ENCODE peak calls at places on chromosomes 7 and 10, in ten cellular contexts. Z, L, D, E, G, I, F, K, T and O are unnamed samples.

GRCh38 chr10:120996456-120997053 is 145.4 kb downstream of the WDR11 start:
- DNase-seq in Z (no peak), L (no peak), D (no peak), E (no peak), G (no peak), I (no peak), F (no peak), K (no peak), T (no peak), O (no peak)

GRCh38 chr10:124354411-124355382 is 64.0 kb downstream of the OAT start:
- DNase-seq in Z (no peak), L (peak), D (peak), E (peak), G (peak), I (peak), F (peak), K (no peak), T (no peak), O (peak)

GRCh38 chr10:132511692-132512442 is 25.7 kb upstream of the INPP5A start:
- DNase-seq in Z (no peak), L (no peak), D (no peak), E (no peak), G (no peak), I (no peak), F (no peak), K (no peak), T (no peak), O (no peak)

GRCh38 chr10:3919676-3920308 is 134.8 kb upstream of the KLF6 start:
- DNase-seq in Z (no peak), L (no peak), D (no peak), E (no peak), G (no peak), I (no peak), F (no peak), K (no peak), T (no peak), O (no peak)

GRCh38 chr10:133007360-133007858 is 65.0 kb upstream of the CFAP46 start:
- DNase-seq in Z (no peak), L (no peak), D (no peak), E (no peak), G (no peak), I (no peak), F (no peak), K (no peak), T (no peak), O (no peak)

GRCh38 chr10:102632394-102633062 is 11.8 kb upstream of the TRIM8 start:
- DNase-seq in Z (no peak), L (no peak), D (no peak), E (no peak), G (no peak), I (peak), F (no peak), K (no peak), T (no peak), O (no peak)

GRCh38 chr10:5043716-5044115 is 40.1 kb upstream of the AKR1C2 start:
- DNase-seq in Z (no peak), L (peak), D (no peak), E (peak), G (no peak), I (no peak), F (no peak), K (no peak), T (peak), O (no peak)

GRCh38 chr7:119720541-119720940 is 552.4 kb upstream of the KCND2 start:
- DNase-seq in Z (peak), L (no peak), D (peak), E (peak), G (no peak), I (peak), F (no peak), K (peak), T (no peak), O (no peak)

GRCh38 chr7:95472521-95473160 is 13.1 kb upstream of the ASB4 start:
- DNase-seq in Z (no peak), L (no peak), D (no peak), E (peak), G (no peak), I (no peak), F (no peak), K (peak), T (no peak), O (no peak)

GRCh38 chr10:97858001-97858439 is 8.4 kb downstream of the GOLGA7B start:
- DNase-seq in Z (no peak), L (no peak), D (no peak), E (no peak), G (no peak), I (no peak), F (no peak), K (no peak), T (peak), O (peak)

GRCh38 chr10:62424026-62424425 is 49.9 kb downstream of the ZNF365 start:
- DNase-seq in Z (no peak), L (no peak), D (no peak), E (peak), G (no peak), I (no peak), F (no peak), K (no peak), T (no peak), O (no peak)

GRCh38 chr7:110296321-110296720 is 794.6 kb upstream of the LRRN3 start:
- DNase-seq in Z (no peak), L (no peak), D (no peak), E (no peak), G (no peak), I (no peak), F (no peak), K (no peak), T (no peak), O (no peak)

GRCh38 chr10:127346604-127347003 is 150.2 kb upstream of the INSYN2A start:
- DNase-seq in Z (no peak), L (no peak), D (no peak), E (no peak), G (no peak), I (no peak), F (no peak), K (no peak), T (no peak), O (no peak)

GRCh38 chr10:10796774-10797415 is 220.8 kb upstream of the CELF2 start:
- DNase-seq in Z (no peak), L (no peak), D (no peak), E (peak), G (no peak), I (peak), F (no peak), K (peak), T (peak), O (no peak)

GRCh38 chr7:129343099-129343700 is 91.0 kb upstream of the STRIP2 start:
- DNase-seq in Z (no peak), L (no peak), D (peak), E (peak), G (no peak), I (peak), F (peak), K (peak), T (peak), O (no peak)

GRCh38 chr7:33485746-33486491 is 356.6 kb downstream of the BBS9 start:
- DNase-seq in Z (no peak), L (no peak), D (no peak), E (peak), G (no peak), I (peak), F (no peak), K (peak), T (no peak), O (no peak)

GRCh38 chr7:72446131-72446530 is 34.0 kb upstream of the CALN1 start:
- DNase-seq in Z (no peak), L (no peak), D (no peak), E (no peak), G (no peak), I (no peak), F (no peak), K (no peak), T (no peak), O (no peak)

GRCh38 chr7:94642838-94643653 is 12.9 kb downstream of the SGCE start:
- DNase-seq in Z (no peak), L (no peak), D (no peak), E (no peak), G (no peak), I (no peak), F (no peak), K (peak), T (no peak), O (no peak)

GRCh38 chr10:31702954-31703353 is 225.7 kb downstream of the ARHGAP12 start:
- DNase-seq in Z (no peak), L (no peak), D (no peak), E (no peak), G (no peak), I (no peak), F (no peak), K (no peak), T (no peak), O (no peak)

GRCh38 chr7:117216436-117217069 is 106.3 kb downstream of the WNT2 start:
- DNase-seq in Z (no peak), L (no peak), D (no peak), E (no peak), G (no peak), I (no peak), F (no peak), K (no peak), T (no peak), O (no peak)

GRCh38 chr7:48298779-48299178 is 127.5 kb downstream of the ABCA13 start:
- DNase-seq in Z (no peak), L (no peak), D (peak), E (peak), G (no peak), I (peak), F (peak), K (peak), T (no peak), O (no peak)

GRCh38 chr10:31939797-31940708 is 11.4 kb upstream of the ARHGAP12 start:
- DNase-seq in Z (no peak), L (no peak), D (no peak), E (peak), G (no peak), I (peak), F (no peak), K (peak), T (peak), O (no peak)

GRCh38 chr10:91570220-91570619 is 62.7 kb downstream of the PPP1R3C start:
- DNase-seq in Z (no peak), L (no peak), D (no peak), E (no peak), G (no peak), I (no peak), F (no peak), K (no peak), T (no peak), O (no peak)

GRCh38 chr7:113338297-113338696 is 219.9 kb upstream of the SMIM30 start:
- DNase-seq in Z (no peak), L (no peak), D (no peak), E (no peak), G (no peak), I (no peak), F (no peak), K (no peak), T (no peak), O (no peak)

GRCh38 chr7:128120116-128120515 is 88.9 kb upstream of the LRRC4 start:
- DNase-seq in Z (no peak), L (no peak), D (no peak), E (no peak), G (no peak), I (no peak), F (no peak), K (no peak), T (no peak), O (no peak)

GRCh38 chr7:117212969-117213877 is 109.6 kb downstream of the WNT2 start:
- DNase-seq in Z (no peak), L (peak), D (peak), E (peak), G (peak), I (peak), F (peak), K (peak), T (no peak), O (peak)

GRCh38 chr7:66352071-66352470 is 146.9 kb downstream of the TPST1 start:
- DNase-seq in Z (no peak), L (no peak), D (no peak), E (peak), G (no peak), I (peak), F (no peak), K (peak), T (no peak), O (no peak)

GRCh38 chr10:71522438-71523144 is 125.9 kb downstream of the CDH23 start:
- DNase-seq in Z (no peak), L (no peak), D (no peak), E (no peak), G (no peak), I (no peak), F (no peak), K (no peak), T (peak), O (peak)

GRCh38 chr7:101216860-101217387 is 457 bp downstream of the PLOD3 start:
- DNase-seq in Z (no peak), L (no peak), D (no peak), E (no peak), G (no peak), I (no peak), F (no peak), K (peak), T (no peak), O (no peak)

GRCh38 chr7:44172803-44173424 is 16.3 kb downstream of the GCK start:
- DNase-seq in Z (no peak), L (no peak), D (no peak), E (no peak), G (no peak), I (no peak), F (no peak), K (no peak), T (no peak), O (no peak)

GRCh38 chr10:11344081-11344480 is 267.4 kb downstream of the USP6NL start:
- DNase-seq in Z (no peak), L (no peak), D (no peak), E (no peak), G (no peak), I (no peak), F (no peak), K (no peak), T (no peak), O (no peak)

GRCh38 chr10:71006497-71006896 is 118.1 kb upstream of the PCBD1 start:
- DNase-seq in Z (no peak), L (no peak), D (no peak), E (no peak), G (no peak), I (no peak), F (no peak), K (no peak), T (no peak), O (no peak)

GRCh38 chr7:24052572-24053223 is 231.3 kb upstream of the NPY start:
- DNase-seq in Z (peak), L (no peak), D (no peak), E (peak), G (no peak), I (peak), F (no peak), K (peak), T (peak), O (no peak)

GRCh38 chr10:80660736-80661135 is 123.0 kb downstream of the SH2D4B start:
- DNase-seq in Z (no peak), L (peak), D (no peak), E (no peak), G (no peak), I (no peak), F (no peak), K (no peak), T (no peak), O (no peak)

GRCh38 chr7:134679006-134679405 is 32.4 kb downstream of the BPGM start:
- DNase-seq in Z (no peak), L (no peak), D (no peak), E (no peak), G (no peak), I (no peak), F (no peak), K (no peak), T (no peak), O (no peak)

GRCh38 chr10:133151528-133151927 is 8.5 kb upstream of the KNDC1 start:
- DNase-seq in Z (no peak), L (no peak), D (no peak), E (no peak), G (no peak), I (no peak), F (no peak), K (no peak), T (no peak), O (peak)

DNA sequence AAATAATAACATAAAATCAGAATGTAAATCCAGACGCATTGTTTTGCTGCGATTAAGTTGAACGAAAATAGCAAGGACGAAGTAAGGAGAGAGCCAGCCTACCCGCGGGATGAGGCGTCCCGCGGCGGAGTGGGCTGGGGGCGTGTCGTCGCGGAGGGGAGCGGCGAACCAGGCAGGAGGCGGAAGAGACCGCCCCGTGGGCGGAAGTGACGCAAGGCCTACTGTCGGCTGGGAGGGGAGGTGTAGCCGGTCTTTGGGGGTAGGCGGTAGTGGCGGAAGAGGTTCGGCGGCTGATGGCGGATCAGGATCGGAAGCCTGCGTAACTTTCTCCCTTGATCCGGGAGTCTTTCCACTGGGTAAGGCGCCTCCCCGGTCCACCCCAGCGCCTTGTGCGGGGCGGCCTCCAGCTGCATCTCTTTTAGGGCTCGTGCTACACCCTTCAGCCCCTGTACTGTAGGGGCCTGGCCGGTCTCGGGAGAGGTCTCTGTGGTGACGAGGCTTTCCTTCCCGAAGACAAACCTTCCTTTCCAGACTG is at the start of gene TAX1BP1:
- DNase-seq in Z (peak), L (peak), D (peak), E (peak), G (peak), I (peak), F (peak), K (peak), T (peak), O (peak)
- H3K4me3 ChIP-seq in Z (peak), L (peak), D (peak), E (peak), G (peak), I (peak), F (peak), K (peak), T (peak), O (peak)

DNA sequence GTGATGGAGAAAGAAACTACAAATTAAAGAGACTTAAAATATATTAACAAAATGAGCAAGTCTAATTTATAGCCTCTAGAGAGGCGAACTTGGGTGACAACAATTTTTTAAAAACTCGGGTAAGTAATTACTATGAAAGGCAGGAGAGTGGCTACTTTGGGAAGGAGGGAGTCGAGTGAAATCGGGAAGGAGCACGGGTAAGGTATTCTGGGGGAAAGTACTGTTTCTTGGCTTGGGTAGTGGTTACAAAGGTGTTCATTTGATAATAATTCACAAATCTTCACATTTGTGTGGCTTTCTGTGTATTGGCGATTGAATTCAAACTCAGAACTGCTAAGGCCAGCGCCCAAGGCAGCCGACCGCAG is 32.9 kb upstream of the GRID1 start:
- DNase-seq in Z (no peak), L (no peak), D (no peak), E (no peak), G (no peak), I (no peak), F (no peak), K (no peak), T (no peak), O (no peak)
- H3K4me3 ChIP-seq in Z (no peak), L (no peak), D (no peak), E (no peak), G (peak), I (no peak), F (no peak), K (no peak), T (peak), O (no peak)

DNA sequence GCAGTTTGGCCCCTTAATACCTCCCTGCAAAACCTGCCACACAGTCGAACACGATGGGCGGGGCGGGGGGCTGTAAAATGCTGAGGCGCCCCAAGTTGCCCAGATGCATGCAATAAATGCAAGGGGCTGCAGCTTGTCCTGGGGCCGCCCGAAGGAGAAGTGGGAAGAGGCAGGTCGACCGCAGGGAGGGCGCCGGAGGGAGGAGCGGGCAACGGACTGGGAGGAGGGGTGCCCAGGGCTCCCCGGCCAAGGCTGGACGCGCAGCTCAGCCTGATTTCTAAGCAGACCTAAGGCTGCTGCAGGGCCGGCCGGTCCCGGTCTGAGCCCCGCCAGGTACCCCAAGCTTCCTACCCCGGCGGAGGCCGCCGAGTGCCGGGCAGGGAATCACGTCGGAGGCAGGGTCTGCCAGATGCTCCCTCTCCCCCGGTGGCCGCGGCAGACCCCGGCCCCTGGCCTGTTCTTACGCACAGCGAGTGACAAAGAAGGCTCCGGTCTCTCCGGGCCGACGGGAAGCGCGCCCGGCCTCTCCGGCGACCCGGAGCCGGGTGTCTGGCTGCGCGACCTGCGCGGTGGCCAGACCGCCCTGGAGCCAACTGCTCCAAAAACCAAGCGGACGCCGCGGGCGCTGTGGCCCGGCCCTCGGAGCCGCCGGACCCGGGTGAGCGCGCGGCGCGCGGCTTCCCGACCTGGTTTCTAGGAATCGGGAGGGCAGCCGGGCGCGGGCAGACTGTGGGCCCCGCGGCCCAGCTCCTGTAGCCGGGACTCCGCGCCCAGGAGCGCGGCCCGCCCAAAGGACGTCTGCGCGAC is 740 bp upstream of the EBF3 start:
- DNase-seq in Z (no peak), L (no peak), D (no peak), E (peak), G (no peak), I (no peak), F (no peak), K (no peak), T (no peak), O (no peak)
- H3K4me3 ChIP-seq in Z (peak), L (no peak), D (peak), E (peak), G (peak), I (peak), F (no peak), K (no peak), T (no peak), O (peak)

GRCh38 chr7:156594283-156595080 is 46.1 kb upstream of the RNF32 start:
- DNase-seq in Z (no peak), L (peak), D (no peak), E (no peak), G (no peak), I (no peak), F (no peak), K (no peak), T (no peak), O (no peak)
- H3K4me3 ChIP-seq in Z (no peak), L (no peak), D (no peak), E (no peak), G (no peak), I (no peak), F (no peak), K (no peak), T (no peak), O (no peak)

GRCh38 chr7:234041-234711 is 41.8 kb downstream of the FAM20C start:
- DNase-seq in Z (no peak), L (no peak), D (peak), E (peak), G (peak), I (peak), F (no peak), K (no peak), T (no peak), O (no peak)
- H3K4me3 ChIP-seq in Z (no peak), L (no peak), D (no peak), E (no peak), G (peak), I (no peak), F (no peak), K (no peak), T (no peak), O (no peak)

GRCh38 chr7:85719981-85720963 is 533.4 kb upstream of the SEMA3D start:
- DNase-seq in Z (peak), L (no peak), D (peak), E (peak), G (no peak), I (peak), F (no peak), K (peak), T (peak), O (no peak)
- H3K4me3 ChIP-seq in Z (no peak), L (no peak), D (no peak), E (no peak), G (no peak), I (no peak), F (no peak), K (no peak), T (no peak), O (no peak)